ENCODE peak calls at places on chromosomes 13 and 19, in seven cellular contexts. X, E, G, S, U, L and I are unnamed samples.

GRCh38 chr13:59970847-59971246 is 192.9 kb downstream of the DIAPH3 start:
- DNase-seq in X (no peak), E (no peak), G (no peak), S (no peak), U (no peak), L (no peak), I (no peak)

GRCh38 chr19:40139533-40140287 is 49.0 kb upstream of the ZNF780A start:
- DNase-seq in X (no peak), E (peak), G (no peak), S (peak), U (peak), L (peak), I (no peak)

GRCh38 chr13:77375554-77375953 is 48.7 kb upstream of the MYCBP2 start:
- DNase-seq in X (no peak), E (no peak), G (no peak), S (no peak), U (no peak), L (no peak), I (no peak)

GRCh38 chr13:48037346-48038173 is at the start of gene NUDT15:
- DNase-seq in X (peak), E (peak), G (peak), S (peak), U (peak), L (peak), I (peak)

GRCh38 chr19:10863107-10863700 is 8.1 kb upstream of the CARM1 start:
- DNase-seq in X (no peak), E (peak), G (no peak), S (no peak), U (no peak), L (no peak), I (no peak)

GRCh38 chr13:50715402-50716146 is 127.9 kb downstream of the DLEU7 start:
- DNase-seq in X (no peak), E (no peak), G (no peak), S (no peak), U (no peak), L (no peak), I (no peak)

GRCh38 chr13:113837554-113838355 is 26.1 kb downstream of the GAS6 start:
- DNase-seq in X (no peak), E (peak), G (no peak), S (peak), U (peak), L (peak), I (peak)

GRCh38 chr13:40916207-40916998 is 102.7 kb downstream of the ELF1 start:
- DNase-seq in X (no peak), E (peak), G (no peak), S (no peak), U (no peak), L (peak), I (no peak)

GRCh38 chr13:110379905-110380341 is 72.8 kb downstream of the COL4A2 start:
- DNase-seq in X (no peak), E (peak), G (no peak), S (no peak), U (no peak), L (no peak), I (no peak)

GRCh38 chr19:27733551-27734266 is 1479.2 kb downstream of the UQCRFS1 start:
- DNase-seq in X (no peak), E (no peak), G (no peak), S (no peak), U (peak), L (no peak), I (no peak)

GRCh38 chr19:52535831-52536800 is 8.6 kb downstream of the ZNF808 start:
- DNase-seq in X (peak), E (peak), G (peak), S (no peak), U (peak), L (peak), I (peak)

GRCh38 chr13:34678154-34678553 is 263.9 kb upstream of the NBEA start:
- DNase-seq in X (no peak), E (peak), G (no peak), S (peak), U (no peak), L (no peak), I (no peak)

GRCh38 chr13:48265217-48265815 is 32.3 kb downstream of the ITM2B start:
- DNase-seq in X (peak), E (no peak), G (no peak), S (no peak), U (no peak), L (no peak), I (no peak)

GRCh38 chr13:108919036-108919907 is 289.9 kb downstream of the MYO16 start:
- DNase-seq in X (no peak), E (peak), G (no peak), S (peak), U (no peak), L (peak), I (no peak)

GRCh38 chr13:44125943-44126469 is 246.3 kb downstream of the LACC1 start:
- DNase-seq in X (no peak), E (peak), G (no peak), S (no peak), U (no peak), L (peak), I (no peak)

GRCh38 chr13:25733061-25733491 is 318.7 kb downstream of the SHISA2 start:
- DNase-seq in X (no peak), E (peak), G (no peak), S (no peak), U (peak), L (no peak), I (no peak)

GRCh38 chr19:1248454-1249297 is at the start of gene MIDN:
- DNase-seq in X (peak), E (peak), G (peak), S (no peak), U (peak), L (peak), I (peak)

GRCh38 chr19:51417107-51417806 is at the start of gene SIGLEC10:
- DNase-seq in X (peak), E (peak), G (no peak), S (no peak), U (no peak), L (no peak), I (no peak)

GRCh38 chr19:30085394-30085793 is 143.4 kb downstream of the URI1 start:
- DNase-seq in X (peak), E (no peak), G (no peak), S (no peak), U (no peak), L (no peak), I (no peak)

GRCh38 chr13:113041293-113041690 is 64.3 kb upstream of the F7 start:
- DNase-seq in X (no peak), E (no peak), G (no peak), S (no peak), U (no peak), L (no peak), I (no peak)

GRCh38 chr13:58478858-58479257 is 847.3 kb downstream of the PCDH17 start:
- DNase-seq in X (no peak), E (no peak), G (no peak), S (no peak), U (no peak), L (no peak), I (no peak)

GRCh38 chr19:6779204-6779603 is 6.7 kb downstream of the VAV1 start:
- DNase-seq in X (no peak), E (no peak), G (no peak), S (no peak), U (no peak), L (no peak), I (no peak)

GRCh38 chr19:6038634-6039405 is 60.9 kb upstream of the RANBP3 start:
- DNase-seq in X (peak), E (no peak), G (no peak), S (no peak), U (no peak), L (peak), I (no peak)

GRCh38 chr13:50513528-50513863 is 330.0 kb downstream of the DLEU7 start:
- DNase-seq in X (no peak), E (no peak), G (no peak), S (no peak), U (no peak), L (no peak), I (no peak)

GRCh38 chr19:46435009-46435408 is 6.3 kb upstream of the PNMA8C start:
- DNase-seq in X (no peak), E (no peak), G (no peak), S (no peak), U (no peak), L (no peak), I (no peak)

GRCh38 chr19:53960187-53960586 is 2.5 kb upstream of the CACNG8 start:
- DNase-seq in X (no peak), E (no peak), G (no peak), S (no peak), U (no peak), L (no peak), I (no peak)

GRCh38 chr13:101307181-101307701 is 109.1 kb downstream of the NALCN start:
- DNase-seq in X (no peak), E (peak), G (no peak), S (no peak), U (no peak), L (peak), I (no peak)

GRCh38 chr13:23993439-23993980 is 96.2 kb upstream of the C1QTNF9B start:
- DNase-seq in X (no peak), E (no peak), G (no peak), S (no peak), U (peak), L (no peak), I (no peak)

GRCh38 chr13:60970736-60971135 is 444.9 kb downstream of the PCDH20 start:
- DNase-seq in X (no peak), E (no peak), G (no peak), S (no peak), U (no peak), L (no peak), I (no peak)

GRCh38 chr13:105597573-105597972 is 937.9 kb downstream of the EFNB2 start:
- DNase-seq in X (no peak), E (no peak), G (no peak), S (no peak), U (no peak), L (no peak), I (no peak)

GRCh38 chr13:29539866-29540265 is 55.6 kb downstream of the SLC7A1 start:
- DNase-seq in X (no peak), E (no peak), G (no peak), S (no peak), U (no peak), L (no peak), I (no peak)

GRCh38 chr19:18590273-18591272 is 2.0 kb downstream of the REX1BD start:
- DNase-seq in X (no peak), E (peak), G (no peak), S (peak), U (no peak), L (peak), I (peak)

GRCh38 chr19:4851551-4852290 is 15.7 kb downstream of the PLIN3 start:
- DNase-seq in X (peak), E (peak), G (peak), S (peak), U (no peak), L (peak), I (peak)

GRCh38 chr19:16191216-16191908 is 6.2 kb downstream of the FAM32A start:
- DNase-seq in X (no peak), E (no peak), G (no peak), S (no peak), U (no peak), L (no peak), I (no peak)

GRCh38 chr19:7067716-7068115 is 1.8 kb upstream of the ZNF557 start:
- DNase-seq in X (no peak), E (peak), G (no peak), S (no peak), U (no peak), L (peak), I (no peak)

GRCh38 chr13:44155422-44156293 is 218.0 kb upstream of the SERP2 start:
- DNase-seq in X (no peak), E (no peak), G (no peak), S (no peak), U (peak), L (peak), I (no peak)

GRCh38 chr19:35346193-35347052 is 1.3 kb upstream of the FFAR1 start:
- DNase-seq in X (peak), E (no peak), G (peak), S (no peak), U (peak), L (no peak), I (no peak)

GRCh38 chr19:55678121-55678671 is 3.2 kb downstream of the EPN1 start:
- DNase-seq in X (no peak), E (no peak), G (no peak), S (no peak), U (no peak), L (no peak), I (no peak)

GRCh38 chr13:75635621-75636338 is at the start of gene LMO7:
- DNase-seq in X (peak), E (peak), G (peak), S (peak), U (no peak), L (peak), I (peak)